ENCODE peak calls at places on chromosomes 13 and 19, in six cellular contexts. S is CD4-positive, alpha-beta T cell; N is neural crest cell; J is Caco-2; H is lower leg skin; I is fibroblast of the aortic adventitia. P is an unnamed sample.

GRCh38 chr19:32480321-32480720 is 74.8 kb downstream of the DPY19L3 start:
- DNase-seq in H (no peak), N (no peak), J (no peak), S (no peak), I (no peak), P (no peak)

GRCh38 chr13:20159646-20160345 is 1.1 kb downstream of the GJA3 start:
- DNase-seq in I (no peak), N (no peak), J (no peak), S (no peak), H (no peak), P (peak)

GRCh38 chr13:97627566-97627965 is 193.6 kb downstream of the RAP2A start:
- DNase-seq in N (no peak), H (peak), S (no peak), I (peak), J (no peak), P (peak)

GRCh38 chr19:19737559-19738332 is 4.8 kb upstream of the ZNF14 start:
- DNase-seq in J (no peak), I (no peak), H (no peak), S (no peak), N (no peak), P (no peak)

GRCh38 chr19:2537544-2537943 is 61.6 kb downstream of the GADD45B start:
- DNase-seq in N (no peak), H (no peak), I (no peak), J (no peak), S (no peak), P (no peak)

GRCh38 chr13:71828117-71828516 is 38.9 kb downstream of the DACH1 start:
- DNase-seq in S (no peak), I (no peak), J (no peak), H (no peak), N (no peak), P (no peak)

GRCh38 chr19:4061178-4061682 is 5.5 kb downstream of the ZBTB7A start:
- DNase-seq in H (peak), I (peak), S (no peak), N (no peak), J (no peak), P (peak)

GRCh38 chr19:13441810-13442512 is 64.3 kb downstream of the CACNA1A start:
- DNase-seq in J (peak), H (no peak), S (peak), N (peak), I (peak), P (peak)

GRCh38 chr19:46608581-46609345 is 7.6 kb downstream of the CALM3 start:
- DNase-seq in I (no peak), H (no peak), S (no peak), N (no peak), J (no peak), P (no peak)

GRCh38 chr13:48232420-48233096 is 448 bp upstream of the ITM2B start:
- DNase-seq in J (peak), N (no peak), S (no peak), H (peak), I (no peak), P (no peak)

GRCh38 chr13:110702591-110703526 is 3.1 kb downstream of the CARS2 start:
- DNase-seq in I (peak), S (no peak), H (no peak), N (no peak), J (no peak), P (no peak)

GRCh38 chr13:75319244-75319643 is 162.7 kb downstream of the TBC1D4 start:
- DNase-seq in S (no peak), N (no peak), I (no peak), J (no peak), H (no peak), P (no peak)

GRCh38 chr13:75480691-75481175 is 1.2 kb downstream of the TBC1D4 start:
- DNase-seq in J (peak), N (peak), H (peak), I (peak), S (no peak), P (peak)

GRCh38 chr19:15548648-15549047 is 40.3 kb downstream of the CYP4F22 start:
- DNase-seq in J (no peak), H (no peak), S (no peak), N (no peak), I (no peak), P (no peak)

GRCh38 chr19:15549581-15549980 is 41.3 kb downstream of the CYP4F22 start:
- DNase-seq in J (no peak), N (no peak), H (no peak), I (no peak), S (no peak), P (no peak)

GRCh38 chr19:15550273-15550672 is 41.9 kb downstream of the CYP4F22 start:
- DNase-seq in H (no peak), N (no peak), S (no peak), I (no peak), J (no peak), P (no peak)

GRCh38 chr19:15551183-15552004 is 43.1 kb downstream of the CYP4F22 start:
- DNase-seq in S (peak), H (no peak), J (peak), I (peak), N (no peak), P (no peak)

GRCh38 chr19:15550847-15551182 is 42.5 kb downstream of the CYP4F22 start:
- DNase-seq in J (no peak), I (no peak), N (no peak), S (no peak), H (no peak), P (no peak)
- TF ChIP-seq CTCF in J (no peak), I (no peak), N (no peak), S (no peak), H (no peak), P (no peak)

GRCh38 chr19:15248106-15248505 is 15.9 kb upstream of the EPHX3 start:
- DNase-seq in I (no peak), H (no peak), N (no peak), S (no peak), J (no peak), P (no peak)

GRCh38 chr19:15247107-15248014 is 15.1 kb upstream of the EPHX3 start:
- DNase-seq in H (no peak), S (no peak), J (no peak), I (no peak), N (no peak), P (no peak)

GRCh38 chr19:15249912-15250634 is 17.8 kb upstream of the EPHX3 start:
- DNase-seq in I (peak), S (no peak), J (no peak), N (no peak), H (no peak), P (peak)

GRCh38 chr19:15249560-15249874 is 17.3 kb upstream of the EPHX3 start:
- DNase-seq in N (no peak), I (no peak), S (no peak), J (no peak), H (no peak), P (no peak)

GRCh38 chr19:15248648-15249559 is 16.7 kb upstream of the EPHX3 start:
- DNase-seq in N (no peak), I (peak), H (peak), J (no peak), S (no peak), P (peak)
- TF ChIP-seq CTCF in N (no peak), I (no peak), H (no peak), J (no peak), S (no peak), P (no peak)

GRCh38 chr13:53204598-53204997 is 176.0 kb downstream of the OLFM4 start:
- DNase-seq in J (no peak), N (no peak), S (no peak), I (no peak), H (no peak), P (no peak)

GRCh38 chr13:53201454-53202225 is 173.0 kb downstream of the OLFM4 start:
- DNase-seq in J (no peak), S (no peak), I (no peak), H (no peak), N (peak), P (no peak)

GRCh38 chr13:53200498-53201453 is 172.2 kb downstream of the OLFM4 start:
- DNase-seq in S (no peak), J (no peak), N (peak), H (no peak), I (no peak), P (no peak)

GRCh38 chr13:53206455-53206854 is 177.8 kb downstream of the OLFM4 start:
- DNase-seq in N (no peak), S (no peak), H (no peak), I (no peak), J (no peak), P (peak)
- TF ChIP-seq CTCF in N (peak), S (no peak), H (no peak), I (no peak), J (peak), P (peak)

GRCh38 chr13:24680258-24680920 is at the start of gene ATP12A:
- DNase-seq in N (no peak), J (no peak), S (peak), H (no peak), I (no peak), P (no peak)
- TF ChIP-seq CTCF in N (peak), J (peak), S (no peak), H (no peak), I (no peak), P (peak)

GRCh38 chr13:84130739-84131138 is 248.5 kb upstream of the SLITRK1 start:
- DNase-seq in N (no peak), S (no peak), H (no peak), I (no peak), J (no peak), P (no peak)

GRCh38 chr13:84127597-84128128 is 245.4 kb upstream of the SLITRK1 start:
- DNase-seq in S (no peak), J (no peak), H (no peak), I (no peak), N (no peak), P (no peak)

GRCh38 chr13:84131249-84131648 is 249.0 kb upstream of the SLITRK1 start:
- DNase-seq in H (no peak), S (no peak), N (no peak), I (no peak), J (no peak), P (no peak)

GRCh38 chr13:84121456-84121855 is 239.2 kb upstream of the SLITRK1 start:
- DNase-seq in J (no peak), H (no peak), N (no peak), S (no peak), I (peak), P (no peak)

DNA sequence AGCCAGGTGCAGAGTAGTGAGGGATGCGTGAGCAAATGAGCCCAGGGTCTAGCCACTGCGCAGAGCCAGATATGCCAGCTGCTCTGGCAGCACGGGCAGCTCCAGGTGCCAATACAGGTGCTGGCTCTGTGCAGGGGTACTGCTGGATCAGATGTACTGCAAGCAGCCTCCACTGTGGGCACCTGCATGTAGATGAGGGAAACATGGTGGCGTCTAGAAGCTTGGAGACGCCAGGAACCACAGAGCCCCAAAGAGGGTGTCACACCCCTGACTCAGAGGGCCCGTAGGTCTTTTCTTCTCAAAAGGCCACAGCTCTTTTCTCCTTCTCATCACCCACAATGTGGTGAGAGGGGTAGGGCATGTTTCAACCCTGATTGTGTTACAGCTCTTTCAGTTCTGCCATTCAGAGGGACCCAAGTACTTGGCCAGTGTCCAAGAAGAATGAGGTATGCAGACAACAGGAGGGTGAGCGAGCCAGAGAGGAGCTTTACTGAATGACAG is 244.4 kb upstream of the SLITRK1 start:
- DNase-seq in N (no peak), J (no peak), S (no peak), H (no peak), I (no peak), P (peak)
- TF ChIP-seq CTCF in N (no peak), J (no peak), S (no peak), H (no peak), I (no peak), P (no peak)

P was measured in MCF 10A.